ENCODE peak calls at places on chromosome 10, in eight cellular contexts. One of them, this sample, is unnamed.

GRCh38 chr10:59648711-59649201 is 60.9 kb downstream of the SLC16A9 start:
- DNase-seq in GM20000: no peak
- DNase-seq in astrocyte of the spinal cord: peak; percentile 14
- DNase-seq in mesothelial cell of epicardium: no peak
- DNase-seq in lower leg skin: no peak
- DNase-seq in Peyer's patch: no peak
- DNase-seq in endothelial cell of umbilical vein: no peak
- DNase-seq in cardiac muscle cell: peak; percentile 8
- DNase-seq in this sample: no peak

GRCh38 chr10:8389630-8390029 is 335.1 kb downstream of the GATA3 start:
- DNase-seq in Peyer's patch: no peak
- DNase-seq in endothelial cell of umbilical vein: peak; percentile 60
- DNase-seq in cardiac muscle cell: no peak
- DNase-seq in astrocyte of the spinal cord: no peak
- DNase-seq in GM20000: no peak
- DNase-seq in lower leg skin: no peak
- DNase-seq in mesothelial cell of epicardium: no peak
- DNase-seq in this sample: no peak

GRCh38 chr10:114345701-114346100 is 58.6 kb downstream of the AFAP1L2 start:
- DNase-seq in Peyer's patch: no peak
- DNase-seq in endothelial cell of umbilical vein: no peak
- DNase-seq in astrocyte of the spinal cord: no peak
- DNase-seq in cardiac muscle cell: no peak
- DNase-seq in lower leg skin: no peak
- DNase-seq in mesothelial cell of epicardium: no peak
- DNase-seq in GM20000: no peak
- DNase-seq in this sample: no peak

GRCh38 chr10:16941865-16942264 is 124.6 kb upstream of the RSU1 start:
- DNase-seq in endothelial cell of umbilical vein: no peak
- DNase-seq in mesothelial cell of epicardium: no peak
- DNase-seq in Peyer's patch: no peak
- DNase-seq in cardiac muscle cell: no peak
- DNase-seq in astrocyte of the spinal cord: peak; percentile 15
- DNase-seq in lower leg skin: no peak
- DNase-seq in GM20000: no peak
- DNase-seq in this sample: no peak

GRCh38 chr10:30182191-30183075 is 123.0 kb upstream of the JCAD start:
- DNase-seq in mesothelial cell of epicardium: no peak
- DNase-seq in GM20000: no peak
- DNase-seq in cardiac muscle cell: peak; percentile 15
- DNase-seq in endothelial cell of umbilical vein: peak; percentile 47
- DNase-seq in Peyer's patch: no peak
- DNase-seq in lower leg skin: no peak
- DNase-seq in astrocyte of the spinal cord: peak; percentile 88
- DNase-seq in this sample: no peak

GRCh38 chr10:47363781-47364180 is 15.6 kb downstream of the RBP3 start:
- DNase-seq in GM20000: no peak
- DNase-seq in lower leg skin: peak; percentile 7
- DNase-seq in mesothelial cell of epicardium: no peak
- DNase-seq in endothelial cell of umbilical vein: no peak
- DNase-seq in Peyer's patch: no peak
- DNase-seq in astrocyte of the spinal cord: no peak
- DNase-seq in cardiac muscle cell: no peak
- DNase-seq in this sample: no peak

GRCh38 chr10:69786791-69787190 is 14.9 kb upstream of the COL13A1 start:
- DNase-seq in mesothelial cell of epicardium: no peak
- DNase-seq in astrocyte of the spinal cord: peak; percentile 56
- DNase-seq in GM20000: no peak
- DNase-seq in cardiac muscle cell: no peak
- DNase-seq in lower leg skin: no peak
- DNase-seq in endothelial cell of umbilical vein: peak; percentile 66
- DNase-seq in Peyer's patch: no peak
- DNase-seq in this sample: no peak

GRCh38 chr10:101367569-101368453 is 13.8 kb downstream of the BTRC start:
- DNase-seq in lower leg skin: no peak
- DNase-seq in Peyer's patch: no peak
- DNase-seq in endothelial cell of umbilical vein: peak; percentile 90
- DNase-seq in GM20000: no peak
- DNase-seq in astrocyte of the spinal cord: peak; percentile 52
- DNase-seq in mesothelial cell of epicardium: no peak
- DNase-seq in cardiac muscle cell: no peak
- DNase-seq in this sample: no peak

GRCh38 chr10:103747193-103747865 is 108.0 kb downstream of the SH3PXD2A start:
- DNase-seq in lower leg skin: no peak
- DNase-seq in GM20000: no peak
- DNase-seq in endothelial cell of umbilical vein: no peak
- DNase-seq in cardiac muscle cell: no peak
- DNase-seq in Peyer's patch: no peak
- DNase-seq in mesothelial cell of epicardium: no peak
- DNase-seq in astrocyte of the spinal cord: no peak
- DNase-seq in this sample: no peak

GRCh38 chr10:103748020-103748419 is 107.4 kb downstream of the SH3PXD2A start:
- DNase-seq in endothelial cell of umbilical vein: no peak
- DNase-seq in astrocyte of the spinal cord: no peak
- DNase-seq in GM20000: no peak
- DNase-seq in cardiac muscle cell: no peak
- DNase-seq in mesothelial cell of epicardium: no peak
- DNase-seq in Peyer's patch: no peak
- DNase-seq in lower leg skin: no peak
- DNase-seq in this sample: no peak

GRCh38 chr10:103746598-103746997 is 108.8 kb downstream of the SH3PXD2A start:
- DNase-seq in Peyer's patch: no peak
- DNase-seq in GM20000: no peak
- DNase-seq in lower leg skin: no peak
- DNase-seq in mesothelial cell of epicardium: no peak
- DNase-seq in astrocyte of the spinal cord: no peak
- DNase-seq in endothelial cell of umbilical vein: no peak
- DNase-seq in cardiac muscle cell: no peak
- DNase-seq in this sample: no peak

GRCh38 chr10:103742779-103743178 is 112.6 kb downstream of the SH3PXD2A start:
- DNase-seq in mesothelial cell of epicardium: no peak
- DNase-seq in cardiac muscle cell: peak; percentile 43
- DNase-seq in endothelial cell of umbilical vein: no peak
- DNase-seq in Peyer's patch: no peak
- DNase-seq in GM20000: no peak
- DNase-seq in lower leg skin: no peak
- DNase-seq in astrocyte of the spinal cord: no peak
- DNase-seq in this sample: no peak

GRCh38 chr10:103745264-103746247 is 109.8 kb downstream of the SH3PXD2A start:
- DNase-seq in cardiac muscle cell: no peak
- DNase-seq in mesothelial cell of epicardium: no peak
- DNase-seq in endothelial cell of umbilical vein: peak; percentile 12
- DNase-seq in lower leg skin: no peak
- DNase-seq in astrocyte of the spinal cord: peak; percentile 16
- DNase-seq in GM20000: no peak
- DNase-seq in Peyer's patch: peak; percentile 56
- DNase-seq in this sample: peak; percentile 74
- TF ChIP-seq CTCF in cardiac muscle cell: no peak
- TF ChIP-seq CTCF in mesothelial cell of epicardium: no peak
- TF ChIP-seq CTCF in endothelial cell of umbilical vein: no peak
- TF ChIP-seq CTCF in lower leg skin: no peak
- TF ChIP-seq CTCF in astrocyte of the spinal cord: no peak
- TF ChIP-seq CTCF in GM20000: no peak
- TF ChIP-seq CTCF in Peyer's patch: no peak
- TF ChIP-seq CTCF in this sample: no peak

DNA sequence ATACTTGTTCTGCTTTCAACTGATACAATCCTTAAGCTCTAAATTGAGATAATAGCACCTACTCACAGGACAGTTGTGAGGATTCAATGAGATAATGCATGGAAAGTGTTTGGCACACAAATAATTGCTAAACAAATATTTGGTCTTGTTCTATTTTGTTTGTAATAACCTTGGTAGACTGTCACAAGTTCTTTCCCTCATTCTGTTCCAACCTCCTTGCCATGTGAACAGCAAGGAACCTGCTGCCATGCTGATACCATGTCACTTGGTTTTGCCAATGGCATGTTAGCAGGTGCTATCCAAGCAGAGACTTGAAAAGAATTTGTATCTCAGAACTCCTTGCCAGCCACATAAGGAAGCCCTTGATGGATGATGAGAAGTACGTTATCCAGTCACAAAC is 24.8 kb upstream of the TECTB start:
- DNase-seq in mesothelial cell of epicardium: no peak
- DNase-seq in astrocyte of the spinal cord: no peak
- DNase-seq in Peyer's patch: no peak
- DNase-seq in cardiac muscle cell: no peak
- DNase-seq in lower leg skin: no peak
- DNase-seq in GM20000: no peak
- DNase-seq in endothelial cell of umbilical vein: no peak
- DNase-seq in this sample: no peak
- TF ChIP-seq CTCF in mesothelial cell of epicardium: no peak
- TF ChIP-seq CTCF in astrocyte of the spinal cord: no peak
- TF ChIP-seq CTCF in Peyer's patch: no peak
- TF ChIP-seq CTCF in cardiac muscle cell: no peak
- TF ChIP-seq CTCF in lower leg skin: no peak
- TF ChIP-seq CTCF in GM20000: no peak
- TF ChIP-seq CTCF in endothelial cell of umbilical vein: no peak
- TF ChIP-seq CTCF in this sample: no peak

GRCh38 chr10:27783660-27784059 is 38.0 kb upstream of the MKX start:
- DNase-seq in astrocyte of the spinal cord: peak; percentile 61
- DNase-seq in endothelial cell of umbilical vein: peak; percentile 64
- DNase-seq in Peyer's patch: no peak
- DNase-seq in mesothelial cell of epicardium: no peak
- DNase-seq in cardiac muscle cell: peak; percentile 34
- DNase-seq in GM20000: no peak
- DNase-seq in lower leg skin: no peak
- DNase-seq in this sample: peak; percentile 71
- TF ChIP-seq CTCF in astrocyte of the spinal cord: peak; percentile 72
- TF ChIP-seq CTCF in endothelial cell of umbilical vein: peak; percentile 54
- TF ChIP-seq CTCF in Peyer's patch: peak; percentile 21
- TF ChIP-seq CTCF in mesothelial cell of epicardium: no peak
- TF ChIP-seq CTCF in cardiac muscle cell: no peak
- TF ChIP-seq CTCF in GM20000: no peak
- TF ChIP-seq CTCF in lower leg skin: no peak
- TF ChIP-seq CTCF in this sample: peak; percentile 46

GRCh38 chr10:86331861-86332260 is 34.7 kb downstream of the GRID1 start:
- DNase-seq in mesothelial cell of epicardium: no peak
- DNase-seq in endothelial cell of umbilical vein: no peak
- DNase-seq in GM20000: no peak
- DNase-seq in cardiac muscle cell: no peak
- DNase-seq in astrocyte of the spinal cord: no peak
- DNase-seq in lower leg skin: no peak
- DNase-seq in Peyer's patch: no peak
- DNase-seq in this sample: no peak

GRCh38 chr10:86333813-86334514 is 32.6 kb downstream of the GRID1 start:
- DNase-seq in cardiac muscle cell: no peak
- DNase-seq in astrocyte of the spinal cord: no peak
- DNase-seq in endothelial cell of umbilical vein: no peak
- DNase-seq in GM20000: no peak
- DNase-seq in Peyer's patch: no peak
- DNase-seq in mesothelial cell of epicardium: no peak
- DNase-seq in lower leg skin: no peak
- DNase-seq in this sample: no peak

GRCh38 chr10:86329896-86330680 is 36.5 kb downstream of the GRID1 start:
- DNase-seq in cardiac muscle cell: no peak
- DNase-seq in GM20000: no peak
- DNase-seq in lower leg skin: no peak
- DNase-seq in Peyer's patch: no peak
- DNase-seq in endothelial cell of umbilical vein: no peak
- DNase-seq in mesothelial cell of epicardium: no peak
- DNase-seq in astrocyte of the spinal cord: no peak
- DNase-seq in this sample: no peak

GRCh38 chr10:86329093-86329710 is 37.4 kb downstream of the GRID1 start:
- DNase-seq in endothelial cell of umbilical vein: no peak
- DNase-seq in cardiac muscle cell: no peak
- DNase-seq in mesothelial cell of epicardium: no peak
- DNase-seq in Peyer's patch: no peak
- DNase-seq in astrocyte of the spinal cord: no peak
- DNase-seq in GM20000: no peak
- DNase-seq in lower leg skin: no peak
- DNase-seq in this sample: no peak

DNA sequence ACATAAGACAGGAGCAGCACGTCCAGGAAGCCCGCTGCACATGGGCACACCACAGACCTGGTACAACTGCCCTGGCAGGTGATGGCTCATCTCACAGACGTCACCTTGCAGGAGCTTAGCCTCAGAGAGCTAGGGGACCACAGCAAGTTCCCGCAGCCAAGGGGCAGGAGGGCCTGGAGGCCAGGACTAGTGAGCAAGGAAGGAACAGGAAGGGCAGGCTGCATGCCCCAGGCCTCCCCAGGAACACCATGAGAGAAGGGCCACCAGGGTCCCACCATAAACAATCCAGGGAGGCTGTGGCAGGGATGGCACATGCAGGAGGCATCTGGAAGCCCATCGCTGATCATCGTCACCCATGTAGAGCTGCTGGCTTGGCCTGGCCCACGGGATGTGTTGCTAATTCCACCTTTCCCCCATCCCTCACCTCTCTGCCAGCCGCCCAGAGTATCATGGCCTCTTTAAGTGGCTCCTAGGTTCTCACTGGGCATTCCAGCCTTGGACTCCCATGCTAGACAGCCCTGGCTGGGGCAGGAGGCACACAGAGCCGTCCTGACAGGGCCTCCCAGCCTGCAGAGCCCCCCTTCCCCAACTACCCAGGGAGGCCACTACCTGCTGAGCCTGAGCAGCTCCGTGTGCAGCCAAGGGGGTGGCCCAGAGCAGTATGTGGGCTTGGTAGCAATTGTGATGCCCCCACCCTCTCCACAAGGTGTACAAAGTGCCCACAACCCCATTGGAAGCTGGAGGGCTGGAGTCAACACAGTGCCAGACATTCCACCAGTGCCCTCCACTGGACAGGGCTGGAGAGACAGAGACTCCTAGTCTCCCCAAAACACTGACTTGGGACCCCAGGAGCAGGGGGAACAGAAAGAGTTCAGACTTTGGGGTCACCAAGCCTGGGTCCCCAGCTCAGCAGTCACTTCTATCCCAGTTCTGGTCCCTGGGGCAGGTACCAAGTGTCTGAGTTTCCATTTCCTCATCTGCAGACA is 35.5 kb downstream of the GRID1 start:
- DNase-seq in mesothelial cell of epicardium: no peak
- DNase-seq in endothelial cell of umbilical vein: no peak
- DNase-seq in cardiac muscle cell: no peak
- DNase-seq in lower leg skin: no peak
- DNase-seq in Peyer's patch: no peak
- DNase-seq in astrocyte of the spinal cord: no peak
- DNase-seq in GM20000: no peak
- DNase-seq in this sample: no peak
- TF ChIP-seq CTCF in mesothelial cell of epicardium: no peak
- TF ChIP-seq CTCF in endothelial cell of umbilical vein: no peak
- TF ChIP-seq CTCF in cardiac muscle cell: no peak
- TF ChIP-seq CTCF in lower leg skin: no peak
- TF ChIP-seq CTCF in Peyer's patch: no peak
- TF ChIP-seq CTCF in astrocyte of the spinal cord: no peak
- TF ChIP-seq CTCF in GM20000: no peak
- TF ChIP-seq CTCF in this sample: no peak

This sample was measured in activated CD8-positive, alpha-beta T cell treated with anti-CD3 and anti-CD28 coated beads for 36 hours.